ENCODE peak calls at places on chromosomes 12 and 14, in ten cellular contexts. K is heart left ventricle, N is aorta, A is GM23338, R is IMR-90, B is A549, Z is A673, U is prostate gland, Q is pancreas, P is HCT116. G is an unnamed sample.
A peak's percentile ranks its signal among the peaks of the same experiment; 100 is the strongest.

GRCh38 chr12:7369274-7369729 is 65.4 kb downstream of the ACSM4 start:
- DNase-seq in K (peak; percentile 72), N (no peak), A (no peak), R (no peak), B (no peak), Z (peak; percentile 39), U (no peak), Q (no peak), P (peak; percentile 81), G (peak; percentile 2)

GRCh38 chr12:738712-739111 is 13.7 kb upstream of the WNK1 start:
- DNase-seq in K (no peak), N (no peak), A (no peak), R (no peak), B (no peak), Z (no peak), U (no peak), Q (no peak), P (no peak), G (no peak)

GRCh38 chr12:79933043-79933442 is 1.9 kb downstream of the PPP1R12A start:
- DNase-seq in K (no peak), N (no peak), A (no peak), R (no peak), B (no peak), Z (no peak), U (no peak), Q (no peak), P (no peak), G (no peak)

GRCh38 chr12:123449103-123449736 is 8.7 kb upstream of the SNRNP35 start:
- DNase-seq in K (no peak), N (no peak), A (no peak), R (no peak), B (no peak), Z (no peak), U (no peak), Q (no peak), P (no peak), G (no peak)

GRCh38 chr12:65500121-65500846 is 221.8 kb downstream of the MSRB3 start:
- DNase-seq in K (no peak), N (no peak), A (no peak), R (peak; percentile 71), B (no peak), Z (peak; percentile 20), U (no peak), Q (no peak), P (peak; percentile 93), G (no peak)

GRCh38 chr14:72514660-72515025 is 379.3 kb downstream of the DPF3 start:
- DNase-seq in K (no peak), N (no peak), A (no peak), R (no peak), B (no peak), Z (no peak), U (no peak), Q (no peak), P (no peak), G (no peak)

GRCh38 chr14:102737402-102738372 is 39.6 kb upstream of the TRAF3 start:
- DNase-seq in K (no peak), N (no peak), A (no peak), R (no peak), B (no peak), Z (no peak), U (no peak), Q (no peak), P (no peak), G (no peak)

GRCh38 chr12:10249690-10250455 is 37.2 kb downstream of the GABARAPL1 start:
- DNase-seq in K (no peak), N (no peak), A (no peak), R (no peak), B (no peak), Z (no peak), U (no peak), Q (no peak), P (no peak), G (no peak)

GRCh38 chr14:42214981-42215491 is 608.4 kb downstream of the LRFN5 start:
- DNase-seq in K (no peak), N (no peak), A (no peak), R (peak; percentile 86), B (peak; percentile 14), Z (no peak), U (no peak), Q (no peak), P (no peak), G (no peak)

GRCh38 chr14:68937790-68938514 is 41.1 kb downstream of the ACTN1 start:
- DNase-seq in K (peak; percentile 65), N (peak; percentile 67), A (peak; percentile 63), R (no peak), B (peak; percentile 89), Z (no peak), U (peak; percentile 95), Q (peak; percentile 80), P (no peak), G (peak; percentile 72)

GRCh38 chr14:79511146-79511545 is 700.2 kb downstream of the DIO2 start:
- DNase-seq in K (no peak), N (no peak), A (no peak), R (peak; percentile 29), B (no peak), Z (no peak), U (no peak), Q (no peak), P (no peak), G (no peak)

GRCh38 chr12:108257004-108257403 is 82.1 kb downstream of the CMKLR1 start:
- DNase-seq in K (no peak), N (no peak), A (no peak), R (no peak), B (no peak), Z (no peak), U (no peak), Q (no peak), P (no peak), G (no peak)

DNA sequence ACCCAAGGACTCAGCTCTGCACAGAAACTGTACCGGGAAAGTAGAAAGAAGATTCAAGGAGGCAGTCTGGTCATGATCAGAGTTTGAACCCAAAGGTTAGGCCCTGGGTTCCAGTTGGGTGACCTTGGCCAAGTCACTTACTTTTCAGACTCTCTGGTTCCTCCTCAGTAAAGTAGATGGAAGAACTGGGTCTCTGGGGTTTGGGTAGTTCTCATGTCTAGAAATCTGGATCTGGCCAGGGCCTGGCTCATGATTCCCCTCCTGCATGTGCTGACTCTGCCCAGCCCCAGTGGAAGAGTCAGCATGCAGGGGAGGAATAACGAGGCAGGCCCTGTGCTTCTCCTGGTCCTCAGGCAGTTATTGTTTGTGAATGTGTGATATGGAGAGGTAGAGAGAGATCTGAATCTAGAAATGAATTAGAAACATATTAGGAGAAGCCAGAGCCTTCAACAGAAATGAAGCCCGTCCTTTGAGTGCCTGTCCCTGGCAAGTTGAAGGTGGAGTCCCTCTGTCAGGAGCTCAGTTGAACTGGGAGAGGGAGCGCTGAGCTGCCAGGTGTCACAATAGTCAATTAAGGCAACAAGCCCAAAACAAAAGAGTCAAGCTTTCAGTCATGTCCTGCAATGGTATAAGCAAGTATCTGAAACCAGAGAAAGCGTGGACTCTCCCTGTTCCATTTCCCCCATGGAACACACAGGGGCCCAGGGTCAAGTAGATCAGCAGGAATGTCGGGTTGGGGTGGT is 131.3 kb upstream of the HIF1A start:
- DNase-seq in K (no peak), N (no peak), A (no peak), R (no peak), B (no peak), Z (no peak), U (no peak), Q (no peak), P (no peak), G (no peak)
- H3K4me1 ChIP-seq in K (peaks cover 33% of the 10 kb centered on the region), N (no peaks in the 10 kb centered on the region), A (peaks cover 28% of the 10 kb centered on the region), R (peaks cover 69% of the 10 kb centered on the region), B (peaks cover 80% of the 10 kb centered on the region), Z (peaks cover 9% of the 10 kb centered on the region), U (peaks cover 11% of the 10 kb centered on the region), Q (peaks cover 27% of the 10 kb centered on the region), P (peaks cover 100% of the 10 kb centered on the region), G (peaks cover 81% of the 10 kb centered on the region)

DNA sequence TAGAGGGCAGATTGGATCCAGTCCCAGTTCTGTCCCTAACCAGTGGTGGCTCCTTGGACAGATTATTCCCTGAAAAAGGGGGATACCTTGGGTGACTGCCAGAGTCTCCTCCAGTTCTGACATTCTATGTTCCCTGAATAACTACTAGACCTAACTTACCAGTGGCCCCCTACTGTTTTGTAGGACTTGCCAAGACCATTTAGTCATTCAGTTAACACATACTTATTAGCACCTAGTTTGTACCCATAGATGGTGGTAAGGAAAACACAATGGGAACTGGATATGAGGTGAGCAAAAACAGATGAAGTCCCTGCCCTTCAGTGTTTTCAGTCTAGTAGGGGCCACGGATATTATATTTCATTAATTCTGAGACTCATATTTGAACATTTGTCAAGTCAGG is 3.5 kb downstream of the PRPF40B start:
- DNase-seq in K (no peak), N (no peak), A (no peak), R (no peak), B (no peak), Z (no peak), U (no peak), Q (no peak), P (no peak), G (no peak)
- H3K4me1 ChIP-seq in K (peaks cover 8% of the 10 kb centered on the region), N (no peaks in the 10 kb centered on the region), A (peaks cover 14% of the 10 kb centered on the region), R (peaks cover 9% of the 10 kb centered on the region), B (peaks cover 35% of the 10 kb centered on the region), Z (peaks cover 12% of the 10 kb centered on the region), U (peaks cover 11% of the 10 kb centered on the region), Q (no peaks in the 10 kb centered on the region), P (peaks cover 60% of the 10 kb centered on the region), G (peaks cover 4% of the 10 kb centered on the region)

DNA sequence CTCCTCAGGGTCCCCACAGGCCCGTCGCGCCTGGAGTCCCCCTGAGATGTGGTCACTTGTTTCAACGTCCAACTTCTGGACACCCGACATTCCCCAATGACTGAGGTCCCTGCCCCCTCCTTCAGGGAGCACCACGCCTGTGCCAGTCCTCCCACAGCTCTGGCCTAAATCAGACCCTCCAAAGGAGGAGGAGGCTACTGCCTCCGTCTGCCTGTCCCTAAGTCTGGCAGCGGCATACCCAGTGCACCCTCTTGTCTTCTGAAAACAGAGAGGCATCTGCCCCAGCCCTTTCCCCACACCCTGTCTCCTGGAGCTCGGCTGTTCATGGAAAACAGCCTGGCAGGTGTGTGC is 46.2 kb downstream of the TESC start:
- DNase-seq in K (no peak), N (no peak), A (no peak), R (no peak), B (no peak), Z (no peak), U (no peak), Q (no peak), P (no peak), G (no peak)
- H3K4me1 ChIP-seq in K (peaks cover 30% of the 10 kb centered on the region), N (no peaks in the 10 kb centered on the region), A (peaks cover 15% of the 10 kb centered on the region), R (peaks cover 6% of the 10 kb centered on the region), B (peaks cover 6% of the 10 kb centered on the region), Z (no peaks in the 10 kb centered on the region), U (no peaks in the 10 kb centered on the region), Q (peaks cover 8% of the 10 kb centered on the region), P (peaks cover 8% of the 10 kb centered on the region), G (no peaks in the 10 kb centered on the region)

GRCh38 chr14:99244960-99245340 is 27.0 kb downstream of the BCL11B start:
- DNase-seq in K (no peak), N (no peak), A (peak; percentile 33), R (no peak), B (no peak), Z (no peak), U (no peak), Q (no peak), P (no peak), G (peak; percentile 49)
- H3K4me1 ChIP-seq in K (peaks cover 5% of the 10 kb centered on the region), N (no peaks in the 10 kb centered on the region), A (peaks cover 68% of the 10 kb centered on the region), R (no peaks in the 10 kb centered on the region), B (no peaks in the 10 kb centered on the region), Z (peaks cover 98% of the 10 kb centered on the region), U (peaks cover 1% of the 10 kb centered on the region), Q (no peaks in the 10 kb centered on the region), P (peaks cover 22% of the 10 kb centered on the region), G (peaks cover 49% of the 10 kb centered on the region)